ENCODE peak calls at places on chromosomes 2 and 18, in six cellular contexts. Q is brain microvascular endothelial cell, X is fibroblast of pulmonary artery, B is dorsolateral prefrontal cortex, P is heart right ventricle, E is K562. O is an unnamed sample.
A peak's percentile ranks its signal among the peaks of the same experiment; 100 is the strongest.

GRCh38 chr2:154836622-154837021 is 138.1 kb downstream of the KCNJ3 start:
- DNase-seq in Q (no peak), X (no peak), B (no peak), P (no peak), E (no peak), O (no peak)

GRCh38 chr2:21715865-21716264 is 592.1 kb downstream of the TDRD15 start:
- DNase-seq in Q (no peak), X (no peak), B (no peak), P (peak; percentile 17), E (no peak), O (no peak)

GRCh38 chr2:27707462-27708256 is 44.0 kb downstream of the SLC4A1AP start:
- DNase-seq in Q (no peak), X (no peak), B (no peak), P (no peak), E (no peak), O (peak; percentile 32)

GRCh38 chr2:6990871-6991270 is 73.7 kb downstream of the RNF144A start:
- DNase-seq in Q (no peak), X (no peak), B (no peak), P (no peak), E (no peak), O (no peak)

GRCh38 chr2:50346104-50346503 is 685.8 kb downstream of the NRXN1 start:
- DNase-seq in Q (no peak), X (no peak), B (no peak), P (no peak), E (no peak), O (no peak)

GRCh38 chr2:133717497-133717896 is 149.2 kb upstream of the NCKAP5 start:
- DNase-seq in Q (no peak), X (no peak), B (no peak), P (no peak), E (no peak), O (no peak)

GRCh38 chr18:48842259-48843061 is 108.3 kb downstream of the SMAD7 start:
- DNase-seq in Q (peak; percentile 66), X (peak; percentile 73), B (no peak), P (peak; percentile 42), E (peak; percentile 32), O (no peak)

GRCh38 chr2:129011466-129012061 is 692.9 kb upstream of the HS6ST1 start:
- DNase-seq in Q (no peak), X (no peak), B (no peak), P (no peak), E (no peak), O (no peak)

GRCh38 chr2:234643407-234643806 is 146.5 kb upstream of the ARL4C start:
- DNase-seq in Q (no peak), X (no peak), B (no peak), P (no peak), E (no peak), O (peak; percentile 19)

GRCh38 chr2:233334915-233335314 is 19.4 kb upstream of the DGKD start:
- DNase-seq in Q (no peak), X (no peak), B (no peak), P (no peak), E (no peak), O (no peak)

GRCh38 chr2:149049142-149049541 is 10.6 kb downstream of the LYPD6B start:
- DNase-seq in Q (no peak), X (no peak), B (no peak), P (no peak), E (no peak), O (peak; percentile 21)

GRCh38 chr2:220279372-220279771 is 651.9 kb downstream of the SLC4A3 start:
- DNase-seq in Q (peak; percentile 81), X (peak; percentile 71), B (no peak), P (no peak), E (no peak), O (peak; percentile 94)

GRCh38 chr2:183253441-183254130 is 129.3 kb downstream of the NUP35 start:
- DNase-seq in Q (no peak), X (no peak), B (no peak), P (no peak), E (peak; percentile 6), O (no peak)

GRCh38 chr2:211766689-211767088 is 771.9 kb downstream of the ERBB4 start:
- DNase-seq in Q (no peak), X (no peak), B (no peak), P (no peak), E (no peak), O (no peak)

GRCh38 chr2:238166391-238167343 is 7.9 kb downstream of the ERFE start:
- DNase-seq in Q (no peak), X (no peak), B (no peak), P (no peak), E (no peak), O (no peak)

GRCh38 chr2:188199716-188200128 is 92.0 kb upstream of the GULP1 start:
- DNase-seq in Q (peak; percentile 75), X (peak; percentile 84), B (no peak), P (no peak), E (no peak), O (peak; percentile 83)

GRCh38 chr18:8962192-8962772 is 140.2 kb upstream of the NDUFV2 start:
- DNase-seq in Q (no peak), X (no peak), B (no peak), P (no peak), E (no peak), O (no peak)

GRCh38 chr18:79495591-79496071 is 99.9 kb downstream of the NFATC1 start:
- DNase-seq in Q (no peak), X (no peak), B (peak; percentile 24), P (no peak), E (no peak), O (no peak)

GRCh38 chr2:21229302-21229701 is 105.5 kb downstream of the TDRD15 start:
- DNase-seq in Q (no peak), X (no peak), B (no peak), P (no peak), E (no peak), O (no peak)

GRCh38 chr2:240913810-240914644 is 7.9 kb downstream of the CROCC2 start:
- DNase-seq in Q (no peak), X (peak; percentile 82), B (peak; percentile 50), P (peak; percentile 82), E (peak; percentile 54), O (peak; percentile 79)

GRCh38 chr2:28247747-28248146 is 144.9 kb upstream of the FOSL2 start:
- DNase-seq in Q (no peak), X (no peak), B (no peak), P (no peak), E (no peak), O (peak; percentile 19)

DNA sequence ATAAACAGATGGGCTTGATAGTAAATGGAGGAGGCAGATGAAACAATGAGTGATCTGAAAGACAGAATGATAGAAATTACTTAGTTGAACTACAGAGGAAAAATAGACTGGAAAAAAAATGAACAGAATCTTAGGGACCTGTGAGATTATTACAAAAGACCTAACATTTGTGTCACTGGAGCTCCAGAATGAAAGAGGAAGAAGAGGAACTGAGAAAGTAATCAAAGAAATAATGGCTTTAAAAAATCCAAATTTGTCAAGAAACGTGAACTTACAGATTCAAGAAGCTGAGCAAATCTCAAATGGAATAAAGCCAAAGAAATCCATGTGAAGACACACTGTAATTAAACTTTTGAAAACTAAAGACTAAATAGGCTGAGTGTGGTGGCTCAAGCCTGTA is 28.3 kb downstream of the EVA1A start:
- DNase-seq in Q (no peak), X (no peak), B (no peak), P (no peak), E (no peak), O (no peak)
- H3K4me3 ChIP-seq in Q (no peak overlapping the region), X (no peak overlapping the region), B (no peak overlapping the region), P (no peak overlapping the region), E (no peak overlapping the region), O (no peak overlapping the region)

GRCh38 chr2:73766349-73766748 is 13.6 kb downstream of the DUSP11 start:
- DNase-seq in Q (no peak), X (no peak), B (no peak), P (no peak), E (no peak), O (no peak)

GRCh38 chr2:73772819-73773218 is 7.1 kb downstream of the DUSP11 start:
- DNase-seq in Q (no peak), X (no peak), B (no peak), P (no peak), E (peak; percentile 19), O (no peak)

GRCh38 chr2:73766994-73767393 is 12.9 kb downstream of the DUSP11 start:
- DNase-seq in Q (no peak), X (no peak), B (no peak), P (no peak), E (no peak), O (no peak)

GRCh38 chr2:73776381-73776780 is 3.5 kb downstream of the DUSP11 start:
- DNase-seq in Q (peak; percentile 32), X (peak; percentile 29), B (no peak), P (no peak), E (no peak), O (no peak)

DNA sequence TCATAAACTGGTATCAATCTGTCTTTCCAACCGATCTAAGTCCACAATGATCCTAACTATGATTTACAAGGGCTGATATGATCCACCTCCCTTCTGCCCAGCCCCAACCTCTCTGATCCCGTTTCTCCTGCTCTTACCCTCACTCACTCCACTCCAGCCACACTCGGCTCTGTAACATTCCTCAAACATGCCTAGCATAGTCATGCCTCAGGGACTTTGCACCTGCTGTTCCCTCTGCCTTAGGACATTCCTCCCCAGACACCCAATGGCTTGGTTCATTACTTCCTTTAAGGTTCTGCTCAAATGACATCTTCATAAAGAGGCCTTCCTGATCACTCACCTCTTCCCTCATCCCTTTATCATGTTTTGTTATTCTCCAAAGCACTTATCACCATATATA is 9.2 kb downstream of the DUSP11 start:
- DNase-seq in Q (no peak), X (no peak), B (no peak), P (no peak), E (no peak), O (no peak)
- TF ChIP-seq CTCF in Q (no peak), X (no peak), B (no peak), P (no peak), E (no peak), O (no peak)

DNA sequence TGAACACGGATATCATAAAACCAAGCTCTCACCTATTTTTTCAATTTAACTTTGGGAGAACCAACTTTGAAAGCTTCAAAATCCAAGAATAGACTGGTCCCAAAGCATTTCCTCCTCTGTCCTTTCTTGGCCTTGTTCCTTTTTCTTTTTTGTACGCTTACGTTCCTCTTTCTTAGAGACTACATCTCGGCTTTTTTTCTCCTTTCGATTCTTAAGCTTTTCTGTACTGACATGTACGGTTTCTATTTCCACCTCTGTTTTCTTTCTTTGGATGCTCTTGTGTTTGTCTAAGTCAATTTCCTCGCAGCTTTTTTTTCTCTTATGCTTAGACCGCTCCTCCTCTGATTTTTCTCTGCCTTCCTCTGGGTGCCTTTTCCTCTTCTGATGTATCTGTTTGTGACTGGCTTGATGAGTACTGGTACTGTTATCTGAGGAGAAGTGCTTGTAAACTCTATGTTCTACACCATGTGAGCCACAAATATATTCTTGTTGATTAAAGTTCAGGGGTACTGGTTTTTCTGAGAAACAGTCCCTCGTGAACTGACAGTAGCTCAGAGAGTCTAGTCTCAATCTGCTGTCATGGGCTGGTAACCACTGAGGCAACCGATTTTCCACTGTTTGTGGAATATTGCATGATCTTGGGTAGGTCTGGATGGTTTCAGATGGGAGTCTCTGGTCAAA is 11.5 kb upstream of the RNU2-63P start:
- DNase-seq in Q (no peak), X (no peak), B (no peak), P (no peak), E (no peak), O (no peak)
- H3K4me3 ChIP-seq in Q (no peak overlapping the region), X (no peak overlapping the region), B (no peak overlapping the region), P (no peak overlapping the region), E (no peak overlapping the region), O (no peak overlapping the region)

DNA sequence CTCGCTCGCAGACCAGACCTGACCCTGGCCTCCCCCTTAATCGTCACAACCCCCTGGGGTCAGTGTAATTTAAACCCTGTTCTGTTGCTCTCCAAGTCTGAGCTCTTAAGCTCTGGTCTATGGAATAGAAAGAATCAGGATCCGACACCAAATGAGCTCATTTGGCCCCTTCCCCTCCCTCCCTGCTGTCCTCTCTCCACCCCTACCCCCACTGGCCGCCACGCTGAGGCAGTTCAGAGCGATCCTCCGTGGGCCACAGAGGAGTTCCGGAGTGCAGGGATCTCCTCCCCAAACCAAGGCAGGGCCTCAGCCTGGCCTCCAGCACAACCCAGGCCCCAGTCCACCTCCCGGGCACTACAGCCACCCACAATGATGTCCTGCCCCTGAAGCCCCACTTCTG is 5.3 kb downstream of the DNMT3A start:
- DNase-seq in Q (no peak), X (no peak), B (no peak), P (no peak), E (no peak), O (no peak)
- TF ChIP-seq CTCF in Q (no peak), X (no peak), B (no peak), P (no peak), E (no peak), O (no peak)